ENCODE peak calls at places on chromosomes 12 and 14, in six cellular contexts. One of them, this sample, is unnamed.

GRCh38 chr12:8036366-8036765 is 3.9 kb downstream of the FOXJ2 start:
- DNase-seq in tibial artery: no peak
- DNase-seq in hepatocyte: no peak
- DNase-seq in brain microvascular endothelial cell: no peak
- DNase-seq in fibroblast of lung: no peak
- DNase-seq in A549: no peak
- DNase-seq in this sample: no peak

GRCh38 chr14:98736701-98737338 is 535.2 kb downstream of the BCL11B start:
- DNase-seq in tibial artery: no peak
- DNase-seq in brain microvascular endothelial cell: no peak
- DNase-seq in hepatocyte: no peak
- DNase-seq in fibroblast of lung: no peak
- DNase-seq in A549: no peak
- DNase-seq in this sample: no peak

GRCh38 chr12:32765906-32766305 is 10.2 kb upstream of the YARS2 start:
- DNase-seq in A549: no peak
- DNase-seq in brain microvascular endothelial cell: no peak
- DNase-seq in tibial artery: no peak
- DNase-seq in fibroblast of lung: peak
- DNase-seq in hepatocyte: no peak
- DNase-seq in this sample: no peak

GRCh38 chr12:4273651-4274395 is at the start of gene CCND2:
- DNase-seq in A549: peak
- DNase-seq in fibroblast of lung: peak
- DNase-seq in tibial artery: peak
- DNase-seq in brain microvascular endothelial cell: peak
- DNase-seq in hepatocyte: peak
- DNase-seq in this sample: peak

GRCh38 chr12:40105265-40105514 is 691 bp downstream of the SLC2A13 start:
- DNase-seq in A549: no peak
- DNase-seq in fibroblast of lung: peak
- DNase-seq in hepatocyte: peak
- DNase-seq in tibial artery: peak
- DNase-seq in brain microvascular endothelial cell: peak
- DNase-seq in this sample: no peak

GRCh38 chr12:104974626-104975290 is 11.4 kb upstream of the NOPCHAP1 start:
- DNase-seq in brain microvascular endothelial cell: no peak
- DNase-seq in tibial artery: no peak
- DNase-seq in hepatocyte: no peak
- DNase-seq in fibroblast of lung: no peak
- DNase-seq in A549: no peak
- DNase-seq in this sample: no peak

GRCh38 chr12:101642115-101643067 is 47.6 kb downstream of the MYBPC1 start:
- DNase-seq in fibroblast of lung: no peak
- DNase-seq in hepatocyte: peak
- DNase-seq in tibial artery: no peak
- DNase-seq in A549: no peak
- DNase-seq in brain microvascular endothelial cell: no peak
- DNase-seq in this sample: no peak

GRCh38 chr12:111812881-111813741 is 28.9 kb upstream of the MAPKAPK5 start:
- DNase-seq in hepatocyte: peak
- DNase-seq in tibial artery: peak
- DNase-seq in brain microvascular endothelial cell: peak
- DNase-seq in fibroblast of lung: peak
- DNase-seq in A549: peak
- DNase-seq in this sample: peak

GRCh38 chr12:71900091-71900490 is 38.6 kb upstream of the TPH2 start:
- DNase-seq in A549: peak
- DNase-seq in tibial artery: no peak
- DNase-seq in brain microvascular endothelial cell: no peak
- DNase-seq in hepatocyte: no peak
- DNase-seq in fibroblast of lung: peak
- DNase-seq in this sample: no peak

GRCh38 chr14:100193417-100194357 is 34.2 kb upstream of the DEGS2 start:
- DNase-seq in fibroblast of lung: no peak
- DNase-seq in A549: no peak
- DNase-seq in brain microvascular endothelial cell: no peak
- DNase-seq in hepatocyte: no peak
- DNase-seq in tibial artery: no peak
- DNase-seq in this sample: no peak

GRCh38 chr14:31057035-31057434 is 30.9 kb upstream of the STRN3 start:
- DNase-seq in A549: no peak
- DNase-seq in tibial artery: no peak
- DNase-seq in hepatocyte: no peak
- DNase-seq in brain microvascular endothelial cell: no peak
- DNase-seq in fibroblast of lung: no peak
- DNase-seq in this sample: no peak

GRCh38 chr12:87820524-87821194 is 208.5 kb downstream of the C12orf50 start:
- DNase-seq in fibroblast of lung: peak
- DNase-seq in A549: no peak
- DNase-seq in brain microvascular endothelial cell: peak
- DNase-seq in tibial artery: no peak
- DNase-seq in hepatocyte: no peak
- DNase-seq in this sample: no peak

GRCh38 chr12:131137836-131138637 is 184.3 kb downstream of the ADGRD1 start:
- DNase-seq in brain microvascular endothelial cell: no peak
- DNase-seq in hepatocyte: peak
- DNase-seq in A549: peak
- DNase-seq in tibial artery: no peak
- DNase-seq in fibroblast of lung: no peak
- DNase-seq in this sample: peak

GRCh38 chr14:80428171-80428570 is 216.9 kb upstream of the DIO2 start:
- DNase-seq in fibroblast of lung: no peak
- DNase-seq in A549: no peak
- DNase-seq in brain microvascular endothelial cell: no peak
- DNase-seq in tibial artery: no peak
- DNase-seq in hepatocyte: no peak
- DNase-seq in this sample: no peak

GRCh38 chr12:54701940-54702592 is 53.9 kb upstream of the DCD start:
- DNase-seq in brain microvascular endothelial cell: peak
- DNase-seq in fibroblast of lung: peak
- DNase-seq in hepatocyte: peak
- DNase-seq in A549: peak
- DNase-seq in tibial artery: no peak
- DNase-seq in this sample: no peak

GRCh38 chr14:105739331-105740102 is 213.1 kb downstream of the TMEM121 start:
- DNase-seq in tibial artery: no peak
- DNase-seq in hepatocyte: no peak
- DNase-seq in brain microvascular endothelial cell: no peak
- DNase-seq in fibroblast of lung: no peak
- DNase-seq in A549: no peak
- DNase-seq in this sample: no peak

GRCh38 chr12:64521838-64522237 is 69.9 kb downstream of the TBK1 start:
- DNase-seq in brain microvascular endothelial cell: no peak
- DNase-seq in tibial artery: no peak
- DNase-seq in fibroblast of lung: no peak
- DNase-seq in A549: no peak
- DNase-seq in hepatocyte: no peak
- DNase-seq in this sample: no peak

GRCh38 chr12:82507656-82508055 is 149.3 kb downstream of the METTL25 start:
- DNase-seq in hepatocyte: no peak
- DNase-seq in fibroblast of lung: no peak
- DNase-seq in brain microvascular endothelial cell: no peak
- DNase-seq in A549: no peak
- DNase-seq in tibial artery: no peak
- DNase-seq in this sample: peak

GRCh38 chr14:28966416-28967233 is 200.0 kb downstream of the FOXG1 start:
- DNase-seq in brain microvascular endothelial cell: no peak
- DNase-seq in tibial artery: no peak
- DNase-seq in A549: no peak
- DNase-seq in fibroblast of lung: no peak
- DNase-seq in hepatocyte: no peak
- DNase-seq in this sample: no peak

GRCh38 chr14:30874120-30874998 is at the start of gene COCH:
- DNase-seq in hepatocyte: peak
- DNase-seq in A549: peak
- DNase-seq in tibial artery: no peak
- DNase-seq in brain microvascular endothelial cell: no peak
- DNase-seq in fibroblast of lung: no peak
- DNase-seq in this sample: peak

GRCh38 chr14:99730876-99731351 is 46.8 kb downstream of the CYP46A1 start:
- DNase-seq in fibroblast of lung: no peak
- DNase-seq in brain microvascular endothelial cell: no peak
- DNase-seq in hepatocyte: no peak
- DNase-seq in tibial artery: peak
- DNase-seq in A549: no peak
- DNase-seq in this sample: no peak

GRCh38 chr12:75706786-75707605 is 195.6 kb upstream of the KRR1 start:
- DNase-seq in hepatocyte: no peak
- DNase-seq in fibroblast of lung: peak
- DNase-seq in tibial artery: no peak
- DNase-seq in A549: no peak
- DNase-seq in brain microvascular endothelial cell: peak
- DNase-seq in this sample: no peak

GRCh38 chr14:102490456-102490855 is 19.1 kb downstream of the ANKRD9 start:
- DNase-seq in fibroblast of lung: no peak
- DNase-seq in A549: no peak
- DNase-seq in brain microvascular endothelial cell: no peak
- DNase-seq in hepatocyte: peak
- DNase-seq in tibial artery: peak
- DNase-seq in this sample: no peak

GRCh38 chr12:29738416-29738815 is 45.3 kb downstream of the TMTC1 start:
- DNase-seq in brain microvascular endothelial cell: no peak
- DNase-seq in fibroblast of lung: no peak
- DNase-seq in tibial artery: no peak
- DNase-seq in A549: no peak
- DNase-seq in hepatocyte: no peak
- DNase-seq in this sample: no peak

GRCh38 chr14:56678838-56679237 is 99.2 kb downstream of the TMEM260 start:
- DNase-seq in tibial artery: no peak
- DNase-seq in brain microvascular endothelial cell: no peak
- DNase-seq in hepatocyte: no peak
- DNase-seq in fibroblast of lung: no peak
- DNase-seq in A549: no peak
- DNase-seq in this sample: no peak
- H3K27ac ChIP-seq in tibial artery: no peak
- H3K27ac ChIP-seq in brain microvascular endothelial cell: no peak
- H3K27ac ChIP-seq in hepatocyte: no peak
- H3K27ac ChIP-seq in fibroblast of lung: no peak
- H3K27ac ChIP-seq in A549: no peak
- H3K27ac ChIP-seq in this sample: no peak

DNA sequence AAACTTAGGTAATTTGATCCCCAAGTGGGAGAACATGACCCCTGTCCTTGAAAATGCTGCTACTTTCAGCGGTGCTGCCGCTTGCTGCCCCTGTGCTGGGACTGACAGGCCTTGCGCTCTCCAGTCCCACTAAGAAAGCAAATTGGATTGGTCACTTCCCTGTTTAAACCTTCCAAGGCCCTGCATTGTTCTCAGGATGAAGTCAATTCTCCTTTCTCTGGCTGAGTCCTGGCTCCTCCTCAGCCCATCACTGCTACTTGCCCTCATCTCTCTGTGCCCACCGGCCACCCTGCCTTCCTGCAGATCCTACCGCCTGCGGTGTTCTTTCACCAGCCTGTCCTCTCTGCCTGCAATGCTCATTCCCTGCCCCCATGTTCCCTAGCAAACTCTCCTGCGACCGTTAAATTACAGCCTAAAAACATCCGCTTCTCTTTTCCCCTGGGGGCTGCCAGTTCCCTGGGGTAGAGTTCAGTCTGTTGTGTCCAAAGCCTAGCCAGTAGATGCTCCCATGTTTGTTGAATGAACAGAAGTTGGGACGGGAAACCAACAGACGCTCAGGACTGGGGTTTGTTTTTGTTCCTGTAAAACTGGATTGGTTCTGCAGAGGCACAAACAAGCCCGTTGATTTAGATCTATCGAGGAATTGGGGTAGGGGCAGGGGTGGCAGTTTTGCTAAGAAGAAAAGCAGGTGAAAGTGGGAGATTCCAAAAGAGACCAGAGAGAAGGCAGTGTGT is 127.3 kb upstream of the HIF1A start:
- DNase-seq in A549: no peak
- DNase-seq in hepatocyte: no peak
- DNase-seq in brain microvascular endothelial cell: no peak
- DNase-seq in tibial artery: peak
- DNase-seq in fibroblast of lung: no peak
- DNase-seq in this sample: no peak
- H3K4me3 ChIP-seq in A549: no peak
- H3K4me3 ChIP-seq in hepatocyte: no peak
- H3K4me3 ChIP-seq in brain microvascular endothelial cell: peak
- H3K4me3 ChIP-seq in tibial artery: peak
- H3K4me3 ChIP-seq in fibroblast of lung: no peak
- H3K4me3 ChIP-seq in this sample: no peak

GRCh38 chr12:11729008-11729407 is 79.5 kb downstream of the ETV6 start:
- DNase-seq in A549: no peak
- DNase-seq in hepatocyte: no peak
- DNase-seq in brain microvascular endothelial cell: no peak
- DNase-seq in tibial artery: no peak
- DNase-seq in fibroblast of lung: no peak
- DNase-seq in this sample: no peak
- H3K27ac ChIP-seq in A549: no peak
- H3K27ac ChIP-seq in hepatocyte: peak
- H3K27ac ChIP-seq in brain microvascular endothelial cell: no peak
- H3K27ac ChIP-seq in tibial artery: peak
- H3K27ac ChIP-seq in fibroblast of lung: no peak
- H3K27ac ChIP-seq in this sample: no peak

GRCh38 chr14:89723930-89724915 is 230.3 kb downstream of the EFCAB11 start:
- DNase-seq in hepatocyte: no peak
- DNase-seq in brain microvascular endothelial cell: no peak
- DNase-seq in A549: no peak
- DNase-seq in tibial artery: no peak
- DNase-seq in fibroblast of lung: no peak
- DNase-seq in this sample: no peak
- H3K4me3 ChIP-seq in hepatocyte: no peak
- H3K4me3 ChIP-seq in brain microvascular endothelial cell: no peak
- H3K4me3 ChIP-seq in A549: no peak
- H3K4me3 ChIP-seq in tibial artery: peak
- H3K4me3 ChIP-seq in fibroblast of lung: no peak
- H3K4me3 ChIP-seq in this sample: no peak

DNA sequence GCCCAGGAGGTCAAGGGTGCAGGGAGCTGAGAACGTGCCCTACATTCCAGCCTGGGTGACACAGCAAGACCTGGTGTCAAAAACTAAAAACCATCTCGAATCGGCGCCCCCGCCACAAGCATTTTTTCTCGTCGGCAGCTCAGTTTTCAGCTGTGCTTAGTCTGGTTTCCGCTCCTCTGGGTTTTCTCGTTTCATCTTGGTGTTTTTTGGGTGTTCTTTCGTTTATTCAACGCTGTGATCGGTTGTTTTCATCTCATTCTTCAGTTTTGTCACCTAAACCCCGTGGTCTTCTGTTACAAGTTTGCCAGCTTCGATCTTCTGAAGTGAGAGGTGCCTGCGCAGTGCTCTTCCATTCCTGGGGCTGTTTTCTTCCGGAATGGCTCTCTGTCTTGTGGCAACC is 41.4 kb downstream of the NOC4L start:
- DNase-seq in tibial artery: no peak
- DNase-seq in brain microvascular endothelial cell: no peak
- DNase-seq in A549: no peak
- DNase-seq in hepatocyte: no peak
- DNase-seq in fibroblast of lung: no peak
- DNase-seq in this sample: no peak
- H3K27ac ChIP-seq in tibial artery: no peak
- H3K27ac ChIP-seq in brain microvascular endothelial cell: no peak
- H3K27ac ChIP-seq in A549: no peak
- H3K27ac ChIP-seq in hepatocyte: no peak
- H3K27ac ChIP-seq in fibroblast of lung: no peak
- H3K27ac ChIP-seq in this sample: no peak

This sample was measured in WERI-Rb-1.